ENCODE peak calls at places on chromosomes 13 and 19, in six cellular contexts. R is spleen, G is prostate gland, D is K562, I is transverse colon, B is breast epithelium. H is an unnamed sample.
A peak's percentile ranks its signal among the peaks of the same experiment; 100 is the strongest.

GRCh38 chr19:11737964-11738745 is 591 bp downstream of the ZNF823 start:
- DNase-seq in R (peak; percentile 92), G (peak; percentile 29), D (peak; percentile 38), I (peak; percentile 84), B (peak; percentile 35), H (peak; percentile 34)

GRCh38 chr19:9941236-9941635 is 4.9 kb upstream of the OLFM2 start:
- DNase-seq in R (no peak), G (no peak), D (no peak), I (no peak), B (no peak), H (no peak)

GRCh38 chr13:78326608-78327007 is 276.7 kb downstream of the POU4F1 start:
- DNase-seq in R (no peak), G (no peak), D (no peak), I (no peak), B (no peak), H (no peak)

GRCh38 chr13:98189841-98190505 is 12.9 kb upstream of the RNF113B start:
- DNase-seq in R (no peak), G (no peak), D (no peak), I (no peak), B (no peak), H (no peak)

GRCh38 chr19:55305491-55305890 is 19.6 kb downstream of the TMEM150B start:
- DNase-seq in R (no peak), G (no peak), D (peak; percentile 80), I (no peak), B (no peak), H (peak; percentile 56)

GRCh38 chr19:2887391-2887914 is 13.3 kb upstream of the ZNF57 start:
- DNase-seq in R (no peak), G (peak; percentile 39), D (peak; percentile 47), I (no peak), B (no peak), H (no peak)

GRCh38 chr13:104315606-104316005 is 1249.4 kb upstream of the SLC10A2 start:
- DNase-seq in R (no peak), G (no peak), D (no peak), I (no peak), B (no peak), H (no peak)

GRCh38 chr19:43820098-43820860 is 6.8 kb upstream of the ZNF283 start:
- DNase-seq in R (no peak), G (no peak), D (no peak), I (no peak), B (no peak), H (no peak)

GRCh38 chr13:42109957-42110356 is 61.5 kb downstream of the DGKH start:
- DNase-seq in R (no peak), G (no peak), D (no peak), I (no peak), B (no peak), H (no peak)

GRCh38 chr13:93226065-93226622 is 463 bp upstream of the GPC6 start:
- DNase-seq in R (no peak), G (no peak), D (no peak), I (no peak), B (no peak), H (no peak)

GRCh38 chr13:42007844-42008243 is 40.6 kb upstream of the DGKH start:
- DNase-seq in R (no peak), G (no peak), D (no peak), I (no peak), B (no peak), H (no peak)

GRCh38 chr19:38928406-38929001 is 2.1 kb downstream of the SARS2 start:
- DNase-seq in R (no peak), G (no peak), D (no peak), I (no peak), B (no peak), H (no peak)

GRCh38 chr13:21005193-21005592 is 56.2 kb downstream of the LATS2 start:
- DNase-seq in R (no peak), G (no peak), D (no peak), I (no peak), B (no peak), H (no peak)

GRCh38 chr13:66405908-66406802 is 824.0 kb downstream of the PCDH9 start:
- DNase-seq in R (no peak), G (peak; percentile 16), D (no peak), I (no peak), B (peak; percentile 50), H (no peak)

GRCh38 chr19:5336195-5336965 is 4.2 kb downstream of the PTPRS start:
- DNase-seq in R (no peak), G (no peak), D (no peak), I (no peak), B (no peak), H (no peak)

GRCh38 chr19:14695471-14695870 is 5.6 kb downstream of the ZNF333 start:
- DNase-seq in R (no peak), G (no peak), D (no peak), I (no peak), B (no peak), H (no peak)

GRCh38 chr19:14694867-14695266 is 5.0 kb downstream of the ZNF333 start:
- DNase-seq in R (no peak), G (no peak), D (no peak), I (no peak), B (no peak), H (no peak)

GRCh38 chr19:14686411-14686810 is 3.4 kb upstream of the ZNF333 start:
- DNase-seq in R (no peak), G (no peak), D (no peak), I (peak; percentile 17), B (no peak), H (no peak)

DNA sequence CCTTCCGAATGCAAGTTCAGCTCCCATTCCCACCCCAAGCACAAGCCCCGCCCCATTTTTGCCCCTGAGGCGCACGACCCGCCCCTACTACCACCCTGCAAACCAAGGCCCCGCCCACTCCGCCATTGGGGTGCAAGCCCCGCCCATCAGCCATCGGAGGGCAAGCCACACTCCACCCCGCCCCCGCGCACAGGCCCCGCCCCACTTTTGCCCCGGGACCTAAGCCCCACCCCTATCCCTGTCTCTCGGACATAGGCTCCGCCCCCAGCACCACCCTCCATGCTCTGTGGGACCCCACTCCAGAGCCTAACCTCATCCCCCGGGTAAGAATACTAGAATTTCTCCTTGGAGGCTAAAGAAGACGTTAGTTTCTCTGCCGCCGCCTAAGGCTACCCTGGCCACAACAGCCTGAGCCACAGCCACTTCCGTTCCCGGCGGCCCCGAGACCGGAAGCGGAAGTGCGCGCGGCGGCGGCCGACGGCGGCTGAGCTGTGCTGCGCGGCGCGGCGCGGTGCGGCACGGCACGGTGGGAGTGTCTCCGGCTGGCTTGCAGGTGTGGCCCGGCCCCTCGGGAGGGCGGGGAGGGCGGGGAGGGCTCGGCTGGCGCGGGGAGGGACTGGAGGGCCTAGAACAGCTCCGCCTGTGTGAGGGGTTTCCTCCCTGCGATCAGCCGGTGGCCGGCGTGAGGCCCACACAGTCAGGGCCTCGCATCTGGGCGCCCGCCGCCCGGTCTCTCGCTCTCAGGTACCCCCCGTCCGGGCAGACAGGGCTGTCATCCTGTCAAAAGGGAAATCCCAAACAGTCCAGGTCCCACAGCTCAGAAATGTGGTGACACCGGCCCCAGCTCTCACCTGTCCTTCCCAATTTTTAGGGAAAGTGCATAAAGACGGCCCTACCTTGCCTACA is at the start of gene ZNF333:
- DNase-seq in R (peak; percentile 99), G (peak; percentile 90), D (peak; percentile 99), I (peak; percentile 99), B (peak; percentile 92), H (peak; percentile 82)
- TF ChIP-seq POLR2A in R (peak; percentile 53), G (peak; percentile 33), D (peak; percentile 93), I (peak; percentile 55), B (no peak), H (peak; percentile 94)

GRCh38 chr19:28288850-28289249 is 924.1 kb downstream of the UQCRFS1 start:
- DNase-seq in R (no peak), G (no peak), D (no peak), I (no peak), B (no peak), H (no peak)

GRCh38 chr19:28290963-28291657 is 921.8 kb downstream of the UQCRFS1 start:
- DNase-seq in R (no peak), G (no peak), D (no peak), I (no peak), B (no peak), H (no peak)

GRCh38 chr19:28291874-28292273 is 921.1 kb downstream of the UQCRFS1 start:
- DNase-seq in R (no peak), G (no peak), D (no peak), I (no peak), B (no peak), H (no peak)

GRCh38 chr19:28292822-28293500 is 920.0 kb downstream of the UQCRFS1 start:
- DNase-seq in R (no peak), G (no peak), D (no peak), I (no peak), B (no peak), H (no peak)

DNA sequence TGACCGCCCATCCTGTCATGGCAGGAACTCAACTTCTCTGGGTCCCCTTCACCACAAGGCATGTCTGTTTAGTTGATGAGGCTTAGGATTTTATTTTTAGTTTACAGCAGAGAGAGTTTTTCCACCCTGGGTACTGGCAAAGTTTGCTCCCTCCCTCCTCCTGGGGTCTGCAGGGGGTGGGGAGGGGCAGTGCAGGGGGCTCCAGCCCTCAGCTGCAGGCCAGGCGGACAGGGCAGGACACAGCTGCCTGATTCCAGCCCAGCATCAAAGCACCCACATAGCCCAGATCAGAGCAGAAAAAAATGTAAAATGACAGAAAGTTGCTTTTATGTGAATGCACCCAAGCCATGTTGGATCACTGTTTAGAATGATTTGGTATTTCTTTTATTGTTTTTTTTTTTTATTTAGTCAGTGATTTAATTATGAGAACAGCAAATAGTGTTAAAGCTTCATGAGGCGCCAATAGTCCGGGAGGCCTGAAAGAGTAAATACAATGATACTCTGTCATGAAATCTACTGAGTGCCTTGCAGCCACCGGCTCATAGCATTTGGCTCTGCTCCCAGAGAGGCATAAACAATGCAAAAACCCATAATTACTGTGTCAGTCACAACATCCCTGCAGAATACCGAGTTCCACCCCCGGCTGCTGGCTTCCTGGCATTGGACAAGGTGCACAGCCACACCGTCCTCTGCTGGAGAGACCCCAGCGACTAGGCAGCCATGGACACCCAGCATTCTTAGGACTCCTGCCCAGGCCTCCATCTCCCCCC is 923.5 kb downstream of the UQCRFS1 start:
- DNase-seq in R (no peak), G (peak; percentile 86), D (no peak), I (peak; percentile 69), B (no peak), H (no peak)
- TF ChIP-seq POLR2AphosphoS5 in R (no peak), G (peak; percentile 85), D (no peak), I (no peak), B (no peak), H (no peak)

DNA sequence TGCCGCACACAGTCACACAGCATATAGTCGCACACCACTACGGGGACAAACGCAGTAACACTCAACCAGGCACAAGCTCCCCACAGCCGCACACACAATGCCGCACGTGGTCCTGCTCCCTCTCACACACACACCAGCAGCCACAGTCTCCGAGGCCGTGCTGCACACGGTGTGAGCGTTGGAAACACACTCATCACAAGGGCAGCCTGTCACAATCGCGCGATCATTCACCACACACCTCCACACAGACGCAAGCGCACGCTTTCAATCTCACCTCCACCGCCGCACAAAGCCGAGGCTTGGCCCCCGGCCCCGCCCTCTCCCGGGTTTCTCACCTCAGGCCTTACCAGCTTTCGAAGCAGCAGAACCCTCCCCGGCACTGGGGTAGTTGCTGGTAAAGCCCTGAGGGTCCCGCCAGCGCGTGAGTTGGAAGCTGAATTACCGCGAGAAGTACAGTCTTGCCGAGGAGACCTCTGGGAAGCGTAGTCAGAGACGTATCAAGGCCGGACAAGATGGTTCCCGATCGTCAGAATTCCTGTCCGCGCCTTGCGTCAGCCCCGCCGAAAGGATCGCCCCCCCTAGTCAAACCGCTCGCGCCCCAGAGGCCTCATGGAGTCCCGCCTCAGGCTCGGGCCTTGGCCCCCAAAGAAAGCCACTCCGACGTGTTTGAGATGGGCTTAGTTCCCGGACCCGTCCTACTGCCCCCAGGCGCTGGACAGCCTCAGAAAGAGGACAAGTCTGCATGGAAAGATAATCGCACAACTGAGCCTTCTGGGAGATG is at the start of gene ZNF566:
- DNase-seq in R (peak; percentile 96), G (peak; percentile 91), D (peak; percentile 90), I (peak; percentile 92), B (peak; percentile 89), H (peak; percentile 84)
- TF ChIP-seq POLR2A in R (peak; percentile 17), G (peak; percentile 20), D (peak; percentile 90), I (peak; percentile 57), B (peak; percentile 17), H (peak; percentile 65)

GRCh38 chr19:53991224-53992113 is at the start of gene CACNG6:
- DNase-seq in R (no peak), G (no peak), D (no peak), I (no peak), B (no peak), H (no peak)
- TF ChIP-seq POLR2AphosphoS5 in R (no peak), G (no peak), D (no peak), I (no peak), B (no peak), H (no peak)